ENCODE peak calls at places on chromosomes 6 and 20, in ten cellular contexts. B is coronary artery, N is SJSA1, A is colonic mucosa, O is transverse colon, Y is heart right ventricle, X is A549, G is ascending aorta, C is PC-3, I is uterus. D is an unnamed sample.

GRCh38 chr6:30963641-30964040 is 19.9 kb upstream of the MUC21 start:
- DNase-seq in A (no peak), Y (no peak), I (no peak), O (no peak), B (no peak), C (peak; percentile 49), G (no peak), N (no peak), X (no peak), D (no peak)

GRCh38 chr20:37744347-37744746 is 50.5 kb downstream of the CTNNBL1 start:
- DNase-seq in A (no peak), N (no peak), Y (no peak), X (no peak), I (no peak), O (no peak), G (no peak), C (no peak), B (no peak), D (no peak)

GRCh38 chr6:67818322-67818721 is 816.8 kb upstream of the ADGRB3 start:
- DNase-seq in B (no peak), C (no peak), Y (no peak), O (no peak), I (no peak), N (no peak), X (no peak), G (no peak), A (no peak), D (no peak)

GRCh38 chr6:148997863-148998262 is 251.0 kb downstream of the UST start:
- DNase-seq in O (no peak), I (no peak), A (no peak), X (no peak), Y (no peak), B (no peak), N (no peak), C (no peak), G (no peak), D (no peak)

GRCh38 chr6:71486466-71486865 is 197.9 kb downstream of the OGFRL1 start:
- DNase-seq in Y (no peak), C (no peak), O (no peak), A (no peak), I (no peak), N (no peak), X (no peak), G (no peak), B (no peak), D (no peak)

GRCh38 chr6:126063512-126064146 is 77.3 kb downstream of the TRMT11 start:
- DNase-seq in B (no peak), O (no peak), N (peak; percentile 44), G (no peak), C (peak; percentile 18), I (no peak), Y (no peak), A (no peak), X (no peak), D (no peak)

GRCh38 chr20:10236540-10237533 is 18.2 kb downstream of the SNAP25 start:
- DNase-seq in N (no peak), X (no peak), Y (no peak), C (no peak), O (no peak), A (no peak), I (no peak), G (no peak), B (no peak), D (no peak)

GRCh38 chr6:124888581-124889371 is 73.5 kb upstream of the RNF217 start:
- DNase-seq in B (no peak), N (no peak), Y (no peak), A (no peak), X (no peak), G (no peak), O (no peak), C (no peak), I (no peak), D (no peak)

GRCh38 chr6:3247255-3248146 is 11.2 kb upstream of the PSMG4 start:
- DNase-seq in G (no peak), N (peak; percentile 94), C (peak; percentile 53), X (peak; percentile 35), B (peak; percentile 78), Y (peak; percentile 41), I (peak; percentile 65), O (peak; percentile 64), A (peak; percentile 63), D (no peak)

GRCh38 chr6:169141706-169142705 is 111.6 kb downstream of the THBS2 start:
- DNase-seq in B (no peak), Y (peak; percentile 65), X (no peak), A (no peak), I (peak; percentile 69), G (no peak), O (peak; percentile 24), C (no peak), N (no peak), D (no peak)

GRCh38 chr20:35325385-35325784 is 33.2 kb upstream of the FAM83C start:
- DNase-seq in X (no peak), Y (no peak), B (no peak), G (no peak), I (no peak), C (no peak), A (no peak), N (no peak), O (no peak), D (no peak)

GRCh38 chr20:56710125-56710524 is 81.0 kb downstream of the TFAP2C start:
- DNase-seq in O (no peak), X (no peak), G (no peak), N (no peak), I (no peak), Y (no peak), C (no peak), B (no peak), A (no peak), D (peak; percentile 69)

GRCh38 chr6:56840467-56841371 is 114.2 kb upstream of the BEND6 start:
- DNase-seq in A (no peak), B (no peak), Y (no peak), X (no peak), O (no peak), C (peak; percentile 78), I (no peak), G (no peak), N (no peak), D (no peak)

GRCh38 chr20:43925786-43926185 is 11.1 kb downstream of the TOX2 start:
- DNase-seq in O (peak; percentile 40), Y (peak; percentile 38), A (peak; percentile 63), C (peak; percentile 52), N (peak; percentile 66), G (no peak), I (no peak), X (no peak), B (no peak), D (peak; percentile 77)

GRCh38 chr6:75946146-75946831 is 126.2 kb downstream of the IMPG1 start:
- DNase-seq in N (no peak), B (no peak), Y (no peak), A (no peak), G (no peak), X (no peak), O (no peak), I (no peak), C (no peak), D (no peak)

GRCh38 chr6:16316741-16317251 is 78.4 kb downstream of the GMPR start:
- DNase-seq in O (no peak), Y (no peak), N (peak; percentile 67), G (no peak), C (peak; percentile 75), A (no peak), B (no peak), I (no peak), X (peak; percentile 21), D (no peak)

GRCh38 chr20:31595654-31596411 is 9.3 kb upstream of the ID1 start:
- DNase-seq in Y (peak; percentile 87), I (peak; percentile 65), A (peak; percentile 86), B (peak; percentile 96), G (peak; percentile 60), N (peak; percentile 98), O (peak; percentile 86), X (peak; percentile 74), C (peak; percentile 65), D (peak; percentile 94)

GRCh38 chr6:56849876-56850275 is 105.0 kb upstream of the BEND6 start:
- DNase-seq in N (peak; percentile 74), B (no peak), I (no peak), O (no peak), X (no peak), Y (no peak), G (no peak), C (no peak), A (no peak), D (no peak)

GRCh38 chr6:4615891-4616290 is 160.3 kb upstream of the CDYL start:
- DNase-seq in X (no peak), G (no peak), N (no peak), B (no peak), A (no peak), O (no peak), C (no peak), Y (peak; percentile 51), I (no peak), D (no peak)

GRCh38 chr20:40274912-40275654 is 414.0 kb downstream of the MAFB start:
- DNase-seq in C (no peak), B (no peak), X (no peak), I (no peak), G (no peak), O (no peak), N (no peak), A (no peak), Y (no peak), D (no peak)
- H3K4me3 ChIP-seq in C (no peak overlapping the region), B (no peak overlapping the region), X (no peak overlapping the region), I (no peak overlapping the region), G (no peak overlapping the region), O (no peak overlapping the region), N (no peak overlapping the region), A (no peak overlapping the region), Y (no peak overlapping the region), D (no peak overlapping the region)

GRCh38 chr6:152673233-152673632 is 24.5 kb upstream of the MYCT1 start:
- DNase-seq in N (no peak), I (no peak), C (no peak), B (no peak), A (no peak), O (no peak), G (no peak), X (no peak), Y (no peak), D (no peak)

GRCh38 chr6:152669894-152670293 is 27.8 kb upstream of the MYCT1 start:
- DNase-seq in O (no peak), C (peak; percentile 44), X (peak; percentile 3), B (no peak), I (no peak), N (no peak), Y (no peak), G (no peak), A (no peak), D (no peak)

GRCh38 chr6:152671146-152671545 is 26.6 kb upstream of the MYCT1 start:
- DNase-seq in G (no peak), B (no peak), I (no peak), A (no peak), X (no peak), C (no peak), O (no peak), N (no peak), Y (no peak), D (no peak)
- H3K27ac ChIP-seq in G (no peak overlapping the region), B (no peak overlapping the region), I (no peak overlapping the region), A (no peak overlapping the region), X (no peak overlapping the region), C (no peak overlapping the region), O (no peak overlapping the region), N (no peak overlapping the region), Y (no peak overlapping the region), D (no peak overlapping the region)

GRCh38 chr6:52694404-52694803 is 23.5 kb downstream of the TMEM14A start:
- DNase-seq in Y (no peak), G (no peak), A (no peak), X (no peak), I (no peak), B (no peak), N (no peak), O (no peak), C (no peak), D (no peak)
- H3K4me3 ChIP-seq in Y (no peak overlapping the region), G (no peak overlapping the region), A (no peak overlapping the region), X (no peak overlapping the region), I (no peak overlapping the region), B (no peak overlapping the region), N (no peak overlapping the region), O (no peak overlapping the region), C (no peak overlapping the region), D (no peak overlapping the region)

GRCh38 chr6:144410059-144410458 is 124.9 kb downstream of the UTRN start:
- DNase-seq in N (no peak), G (no peak), A (no peak), B (no peak), O (no peak), X (no peak), C (no peak), Y (no peak), I (no peak), D (no peak)
- H3K27ac ChIP-seq in N (no peak overlapping the region), G (no peak overlapping the region), A (no peak overlapping the region), B (no peak overlapping the region), O (peak overlapping the region; percentile 28), X (no peak overlapping the region), C (no peak overlapping the region), Y (peak overlapping the region; percentile 24), I (no peak overlapping the region), D (no peak overlapping the region)

D was measured in RWPE2.